ENCODE peak calls at places on chromosomes 6 and 20, in ten cellular contexts. V is heart left ventricle, J is iPS DF 6.9, G is hepatocyte, T is HCT116, B is prostate gland, P is skeletal muscle cell, F is fibroblast of mammary gland, W is heart right ventricle, D is A549. I is an unnamed sample.

GRCh38 chr20:46690219-46691111 is 1.2 kb upstream of the TP53RK start:
- DNase-seq in V (no peak), J (no peak), G (no peak), T (no peak), B (no peak), P (no peak), F (peak; percentile 42), W (no peak), D (no peak), I (no peak)

GRCh38 chr6:112149236-112149635 is 61.8 kb downstream of the FAM229B start:
- DNase-seq in V (no peak), J (no peak), G (no peak), T (no peak), B (no peak), P (no peak), F (no peak), W (no peak), D (no peak), I (no peak)

GRCh38 chr20:18747090-18747489 is 66.5 kb upstream of the SCP2D1 start:
- DNase-seq in V (no peak), J (no peak), G (no peak), T (no peak), B (no peak), P (no peak), F (no peak), W (no peak), D (no peak), I (no peak)

GRCh38 chr6:16949696-16950095 is 152.2 kb upstream of the STMND1 start:
- DNase-seq in V (no peak), J (no peak), G (no peak), T (no peak), B (no peak), P (no peak), F (peak; percentile 50), W (no peak), D (no peak), I (no peak)

GRCh38 chr20:45934046-45934586 is 367 bp upstream of the PCIF1 start:
- DNase-seq in V (peak; percentile 74), J (peak; percentile 35), G (peak; percentile 66), T (peak; percentile 15), B (peak; percentile 53), P (no peak), F (peak; percentile 35), W (peak; percentile 74), D (peak; percentile 54), I (peak; percentile 78)

GRCh38 chr20:20370087-20370575 is 2.2 kb downstream of the INSM1 start:
- DNase-seq in V (no peak), J (no peak), G (no peak), T (no peak), B (no peak), P (no peak), F (peak; percentile 4), W (no peak), D (no peak), I (no peak)

GRCh38 chr6:17015551-17016381 is 86.1 kb upstream of the STMND1 start:
- DNase-seq in V (peak; percentile 24), J (no peak), G (peak; percentile 31), T (no peak), B (no peak), P (no peak), F (no peak), W (peak; percentile 9), D (no peak), I (peak; percentile 60)

GRCh38 chr20:23584434-23585199 is 16.3 kb upstream of the CST9L start:
- DNase-seq in V (no peak), J (no peak), G (peak; percentile 12), T (no peak), B (no peak), P (no peak), F (no peak), W (no peak), D (no peak), I (no peak)

GRCh38 chr6:81476881-81477280 is 275.6 kb downstream of the TENT5A start:
- DNase-seq in V (no peak), J (no peak), G (no peak), T (no peak), B (no peak), P (peak; percentile 42), F (peak; percentile 85), W (no peak), D (no peak), I (no peak)

GRCh38 chr6:165725201-165725600 is 62.2 kb upstream of the PDE10A start:
- DNase-seq in V (no peak), J (peak; percentile 13), G (no peak), T (no peak), B (no peak), P (no peak), F (no peak), W (no peak), D (no peak), I (no peak)

GRCh38 chr20:6765469-6766058 is 1.9 kb upstream of the BMP2 start:
- DNase-seq in V (no peak), J (no peak), G (peak; percentile 49), T (peak; percentile 19), B (no peak), P (no peak), F (peak; percentile 70), W (no peak), D (peak; percentile 13), I (no peak)

GRCh38 chr20:39813190-39813829 is 851.2 kb downstream of the DHX35 start:
- DNase-seq in V (no peak), J (no peak), G (no peak), T (no peak), B (no peak), P (no peak), F (no peak), W (no peak), D (no peak), I (no peak)

GRCh38 chr6:62615366-62616015 is 329.5 kb upstream of the KHDRBS2 start:
- DNase-seq in V (no peak), J (no peak), G (peak; percentile 72), T (no peak), B (no peak), P (no peak), F (no peak), W (no peak), D (no peak), I (no peak)

GRCh38 chr6:157610451-157610999 is 212.5 kb upstream of the SNX9 start:
- DNase-seq in V (no peak), J (no peak), G (no peak), T (no peak), B (no peak), P (no peak), F (no peak), W (no peak), D (no peak), I (no peak)
- H3K4me3 ChIP-seq in V (no peak overlapping the region), J (no peak overlapping the region), G (no peak overlapping the region), T (no peak overlapping the region), B (no peak overlapping the region), P (no peak overlapping the region), F (no peak overlapping the region), W (no peak overlapping the region), D (no peak overlapping the region), I (no peak overlapping the region)

GRCh38 chr6:14380421-14380820 is 262.8 kb downstream of the CD83 start:
- DNase-seq in V (no peak), J (no peak), G (no peak), T (no peak), B (no peak), P (no peak), F (no peak), W (no peak), D (no peak), I (no peak)
- H3K4me3 ChIP-seq in V (no peak overlapping the region), J (no peak overlapping the region), G (no peak overlapping the region), T (no peak overlapping the region), B (no peak overlapping the region), P (no peak overlapping the region), F (no peak overlapping the region), W (no peak overlapping the region), D (no peak overlapping the region), I (no peak overlapping the region)

GRCh38 chr6:139135578-139136545 is 982 bp downstream of the HECA start:
- DNase-seq in V (peak; percentile 80), J (no peak), G (peak; percentile 76), T (no peak), B (peak; percentile 41), P (no peak), F (no peak), W (peak; percentile 73), D (peak; percentile 7), I (peak; percentile 84)

GRCh38 chr6:139131736-139132285 is 3.1 kb upstream of the HECA start:
- DNase-seq in V (no peak), J (no peak), G (no peak), T (no peak), B (no peak), P (no peak), F (no peak), W (no peak), D (no peak), I (no peak)

GRCh38 chr6:139133272-139133671 is 1.6 kb upstream of the HECA start:
- DNase-seq in V (peak; percentile 25), J (no peak), G (no peak), T (no peak), B (no peak), P (no peak), F (no peak), W (peak; percentile 16), D (no peak), I (no peak)

GRCh38 chr6:139134817-139135577 is at the start of gene HECA:
- DNase-seq in V (peak; percentile 99), J (peak; percentile 72), G (peak; percentile 98), T (peak; percentile 88), B (peak; percentile 98), P (peak; percentile 93), F (peak; percentile 93), W (peak; percentile 98), D (peak; percentile 56), I (peak; percentile 100)

DNA sequence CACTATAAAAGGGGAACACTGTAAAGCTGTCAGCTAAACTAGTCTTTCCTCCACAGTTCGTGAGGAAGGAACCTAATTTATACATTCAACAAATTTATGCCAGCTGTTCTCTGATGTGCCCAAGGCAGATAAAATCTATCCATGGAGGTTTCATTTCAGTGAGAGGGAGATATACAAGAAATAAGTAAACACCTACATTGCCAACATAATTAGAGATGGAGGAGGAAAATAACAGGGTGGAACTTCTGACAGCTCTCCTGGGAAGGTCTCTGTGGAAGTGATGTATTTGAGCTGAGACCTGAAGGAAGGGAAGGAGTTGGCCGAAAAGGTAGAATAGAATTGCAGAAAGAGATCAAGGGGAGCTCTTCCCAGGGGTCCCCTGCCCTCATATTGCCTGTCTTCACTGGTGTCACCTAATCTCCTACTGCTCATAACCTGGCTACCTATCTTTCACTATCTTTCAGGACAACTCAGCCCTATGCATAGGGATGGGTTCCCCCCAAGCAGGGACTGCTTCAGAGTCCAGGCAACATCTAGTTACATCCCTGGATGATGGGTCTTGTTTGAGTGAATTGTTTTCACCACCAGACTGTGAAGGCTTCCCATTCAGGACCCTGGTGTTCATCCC is 1.0 kb upstream of the HECA start:
- DNase-seq in V (no peak), J (no peak), G (no peak), T (no peak), B (no peak), P (no peak), F (no peak), W (no peak), D (no peak), I (no peak)
- H3K4me3 ChIP-seq in V (peak overlapping the region; percentile 15), J (no peak overlapping the region), G (no peak overlapping the region), T (no peak overlapping the region), B (no peak overlapping the region), P (no peak overlapping the region), F (no peak overlapping the region), W (no peak overlapping the region), D (no peak overlapping the region), I (peak overlapping the region; percentile 14)

DNA sequence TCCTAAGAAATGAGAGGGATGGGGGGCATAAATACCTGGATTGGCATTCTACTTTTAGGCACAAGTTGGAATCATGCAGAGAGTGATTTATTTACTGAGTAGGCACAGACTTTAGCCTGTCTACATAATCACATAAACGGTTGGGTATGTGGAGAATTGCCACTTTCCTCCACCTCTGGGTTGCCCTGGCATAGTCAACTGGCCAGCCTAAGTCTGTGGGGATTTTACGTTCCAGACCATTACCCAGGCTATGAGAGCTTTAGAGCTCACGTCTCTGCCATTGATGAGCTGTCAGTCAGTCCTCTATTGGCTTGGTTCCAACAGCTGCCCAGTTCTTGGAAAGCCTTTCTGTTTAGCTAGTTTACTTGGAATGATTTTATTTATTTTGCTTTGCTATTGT is 5.0 kb upstream of the BHLHE23 start:
- DNase-seq in V (no peak), J (no peak), G (no peak), T (no peak), B (no peak), P (no peak), F (no peak), W (no peak), D (no peak), I (no peak)
- H3K4me3 ChIP-seq in V (no peak overlapping the region), J (no peak overlapping the region), G (no peak overlapping the region), T (no peak overlapping the region), B (no peak overlapping the region), P (no peak overlapping the region), F (no peak overlapping the region), W (no peak overlapping the region), D (no peak overlapping the region), I (no peak overlapping the region)

I was measured in aorta.